ENCODE peak calls at places on chromosome 12, in four cellular contexts. One of them, this sample, is unnamed.

GRCh38 chr12:48996794-48997718 is 2.1 kb downstream of the DDN start:
- DNase-seq in cardiac muscle cell: peak; percentile 73
- DNase-seq in CD4-positive, CD25-positive, alpha-beta regulatory T cell: peak; percentile 52
- DNase-seq in small intestine: peak; percentile 76
- DNase-seq in this sample: peak; percentile 58

GRCh38 chr12:3251067-3251466 is 173.9 kb downstream of the TSPAN9 start:
- DNase-seq in cardiac muscle cell: no peak
- DNase-seq in CD4-positive, CD25-positive, alpha-beta regulatory T cell: no peak
- DNase-seq in small intestine: no peak
- DNase-seq in this sample: no peak

GRCh38 chr12:70165450-70165849 is 77.8 kb upstream of the CNOT2 start:
- DNase-seq in cardiac muscle cell: no peak
- DNase-seq in CD4-positive, CD25-positive, alpha-beta regulatory T cell: no peak
- DNase-seq in small intestine: no peak
- DNase-seq in this sample: no peak

GRCh38 chr12:108838194-108839010 is 19.0 kb downstream of the SSH1 start:
- DNase-seq in cardiac muscle cell: peak; percentile 100
- DNase-seq in CD4-positive, CD25-positive, alpha-beta regulatory T cell: peak; percentile 43
- DNase-seq in small intestine: peak; percentile 59
- DNase-seq in this sample: no peak

GRCh38 chr12:65420941-65421340 is 142.5 kb downstream of the MSRB3 start:
- DNase-seq in cardiac muscle cell: no peak
- DNase-seq in CD4-positive, CD25-positive, alpha-beta regulatory T cell: no peak
- DNase-seq in small intestine: no peak
- DNase-seq in this sample: no peak

GRCh38 chr12:69897744-69898143 is 72.7 kb downstream of the MYRFL start:
- DNase-seq in cardiac muscle cell: peak; percentile 83
- DNase-seq in CD4-positive, CD25-positive, alpha-beta regulatory T cell: no peak
- DNase-seq in small intestine: no peak
- DNase-seq in this sample: no peak

GRCh38 chr12:106682594-106683234 is 91.8 kb upstream of the RIC8B start:
- DNase-seq in cardiac muscle cell: peak; percentile 75
- DNase-seq in CD4-positive, CD25-positive, alpha-beta regulatory T cell: no peak
- DNase-seq in small intestine: peak; percentile 33
- DNase-seq in this sample: no peak

GRCh38 chr12:121013715-121014114 is 2.6 kb downstream of the C12orf43 start:
- DNase-seq in cardiac muscle cell: no peak
- DNase-seq in CD4-positive, CD25-positive, alpha-beta regulatory T cell: no peak
- DNase-seq in small intestine: no peak
- DNase-seq in this sample: no peak

GRCh38 chr12:111412007-111412829 is 6.5 kb downstream of the SH2B3 start:
- DNase-seq in cardiac muscle cell: peak; percentile 44
- DNase-seq in CD4-positive, CD25-positive, alpha-beta regulatory T cell: no peak
- DNase-seq in small intestine: no peak
- DNase-seq in this sample: peak; percentile 23

GRCh38 chr12:26803552-26803951 is 29.4 kb downstream of the ITPR2 start:
- DNase-seq in cardiac muscle cell: peak; percentile 48
- DNase-seq in CD4-positive, CD25-positive, alpha-beta regulatory T cell: no peak
- DNase-seq in small intestine: no peak
- DNase-seq in this sample: no peak

GRCh38 chr12:13097526-13097925 is 5.9 kb downstream of the GSG1 start:
- DNase-seq in cardiac muscle cell: no peak
- DNase-seq in CD4-positive, CD25-positive, alpha-beta regulatory T cell: no peak
- DNase-seq in small intestine: peak; percentile 57
- DNase-seq in this sample: no peak

GRCh38 chr12:67638694-67639093 is 9.9 kb upstream of the DYRK2 start:
- DNase-seq in cardiac muscle cell: no peak
- DNase-seq in CD4-positive, CD25-positive, alpha-beta regulatory T cell: no peak
- DNase-seq in small intestine: no peak
- DNase-seq in this sample: no peak

GRCh38 chr12:25906651-25907340 is 51.7 kb upstream of the RASSF8 start:
- DNase-seq in cardiac muscle cell: no peak
- DNase-seq in CD4-positive, CD25-positive, alpha-beta regulatory T cell: no peak
- DNase-seq in small intestine: no peak
- DNase-seq in this sample: no peak

GRCh38 chr12:89475203-89475990 is 49.2 kb downstream of the GALNT4 start:
- DNase-seq in cardiac muscle cell: no peak
- DNase-seq in CD4-positive, CD25-positive, alpha-beta regulatory T cell: no peak
- DNase-seq in small intestine: no peak
- DNase-seq in this sample: no peak

GRCh38 chr12:25056486-25057130 is 107.7 kb upstream of the BCAT1 start:
- DNase-seq in cardiac muscle cell: no peak
- DNase-seq in CD4-positive, CD25-positive, alpha-beta regulatory T cell: no peak
- DNase-seq in small intestine: no peak
- DNase-seq in this sample: no peak

GRCh38 chr12:56688846-56689113 is 696 bp upstream of the PTGES3 start:
- DNase-seq in cardiac muscle cell: no peak
- DNase-seq in CD4-positive, CD25-positive, alpha-beta regulatory T cell: no peak
- DNase-seq in small intestine: no peak
- DNase-seq in this sample: no peak

GRCh38 chr12:106681210-106681609 is 93.3 kb upstream of the RIC8B start:
- DNase-seq in cardiac muscle cell: no peak
- DNase-seq in CD4-positive, CD25-positive, alpha-beta regulatory T cell: no peak
- DNase-seq in small intestine: no peak
- DNase-seq in this sample: no peak

GRCh38 chr12:9634177-9634803 is 26.6 kb upstream of the KLRB1 start:
- DNase-seq in cardiac muscle cell: peak; percentile 66
- DNase-seq in CD4-positive, CD25-positive, alpha-beta regulatory T cell: peak; percentile 79
- DNase-seq in small intestine: peak; percentile 66
- DNase-seq in this sample: peak; percentile 3

GRCh38 chr12:25020621-25021243 is 71.8 kb upstream of the BCAT1 start:
- DNase-seq in cardiac muscle cell: no peak
- DNase-seq in CD4-positive, CD25-positive, alpha-beta regulatory T cell: no peak
- DNase-seq in small intestine: no peak
- DNase-seq in this sample: no peak

GRCh38 chr12:18250313-18250916 is 10.9 kb upstream of the PIK3C2G start:
- DNase-seq in cardiac muscle cell: peak; percentile 82
- DNase-seq in CD4-positive, CD25-positive, alpha-beta regulatory T cell: no peak
- DNase-seq in small intestine: peak; percentile 76
- DNase-seq in this sample: no peak

GRCh38 chr12:132178801-132179401 is 34.6 kb downstream of the NOC4L start:
- DNase-seq in cardiac muscle cell: no peak
- DNase-seq in CD4-positive, CD25-positive, alpha-beta regulatory T cell: peak; percentile 56
- DNase-seq in small intestine: no peak
- DNase-seq in this sample: no peak

GRCh38 chr12:1776139-1776975 is 44.0 kb upstream of the LRTM2 start:
- DNase-seq in cardiac muscle cell: peak; percentile 60
- DNase-seq in CD4-positive, CD25-positive, alpha-beta regulatory T cell: no peak
- DNase-seq in small intestine: no peak
- DNase-seq in this sample: no peak

DNA sequence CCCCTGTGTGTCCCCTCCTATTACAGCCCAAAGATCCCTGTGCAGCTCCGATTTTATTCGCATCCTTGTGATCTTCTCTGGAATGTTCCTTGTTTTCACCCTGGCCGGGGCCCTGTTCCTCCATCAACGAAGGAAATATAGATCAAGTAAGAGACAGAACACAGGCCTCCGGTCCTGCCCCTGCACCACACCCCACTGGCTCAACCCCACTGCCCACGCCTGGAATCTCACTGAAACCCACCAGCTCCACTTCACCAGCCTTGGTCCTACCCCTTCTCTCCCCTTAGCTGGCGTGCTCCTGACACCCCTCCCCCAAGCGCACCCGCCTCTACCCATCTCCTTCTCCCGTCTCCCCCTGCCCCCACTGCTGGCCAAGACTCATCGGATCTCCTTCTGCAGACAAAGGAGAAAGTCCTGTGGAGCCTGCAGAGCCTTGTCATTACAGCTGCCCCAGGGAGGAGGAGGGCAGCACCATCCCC is 934 bp upstream of the TAPBPL start:
- DNase-seq in cardiac muscle cell: no peak
- DNase-seq in CD4-positive, CD25-positive, alpha-beta regulatory T cell: no peak
- DNase-seq in small intestine: no peak
- DNase-seq in this sample: no peak
- H3K27ac ChIP-seq in cardiac muscle cell: peak overlapping the region; percentile 92
- H3K27ac ChIP-seq in CD4-positive, CD25-positive, alpha-beta regulatory T cell: peak overlapping the region; percentile 99
- H3K27ac ChIP-seq in small intestine: peak overlapping the region; percentile 92
- H3K27ac ChIP-seq in this sample: peak overlapping the region; percentile 91

GRCh38 chr12:75955251-75955650 is 76.3 kb downstream of the PHLDA1 start:
- DNase-seq in cardiac muscle cell: no peak
- DNase-seq in CD4-positive, CD25-positive, alpha-beta regulatory T cell: no peak
- DNase-seq in small intestine: no peak
- DNase-seq in this sample: no peak

GRCh38 chr12:75951399-75952228 is 80.0 kb downstream of the PHLDA1 start:
- DNase-seq in cardiac muscle cell: no peak
- DNase-seq in CD4-positive, CD25-positive, alpha-beta regulatory T cell: no peak
- DNase-seq in small intestine: peak; percentile 86
- DNase-seq in this sample: no peak

GRCh38 chr12:75954749-75955148 is 76.8 kb downstream of the PHLDA1 start:
- DNase-seq in cardiac muscle cell: no peak
- DNase-seq in CD4-positive, CD25-positive, alpha-beta regulatory T cell: no peak
- DNase-seq in small intestine: no peak
- DNase-seq in this sample: no peak

GRCh38 chr12:75954076-75954475 is 77.5 kb downstream of the PHLDA1 start:
- DNase-seq in cardiac muscle cell: peak; percentile 93
- DNase-seq in CD4-positive, CD25-positive, alpha-beta regulatory T cell: no peak
- DNase-seq in small intestine: peak; percentile 48
- DNase-seq in this sample: no peak

GRCh38 chr12:75953312-75953906 is 78.2 kb downstream of the PHLDA1 start:
- DNase-seq in cardiac muscle cell: peak; percentile 38
- DNase-seq in CD4-positive, CD25-positive, alpha-beta regulatory T cell: no peak
- DNase-seq in small intestine: no peak
- DNase-seq in this sample: no peak
- H3K27ac ChIP-seq in cardiac muscle cell: no peak overlapping the region
- H3K27ac ChIP-seq in CD4-positive, CD25-positive, alpha-beta regulatory T cell: no peak overlapping the region
- H3K27ac ChIP-seq in small intestine: peak overlapping the region; percentile 16
- H3K27ac ChIP-seq in this sample: no peak overlapping the region

DNA sequence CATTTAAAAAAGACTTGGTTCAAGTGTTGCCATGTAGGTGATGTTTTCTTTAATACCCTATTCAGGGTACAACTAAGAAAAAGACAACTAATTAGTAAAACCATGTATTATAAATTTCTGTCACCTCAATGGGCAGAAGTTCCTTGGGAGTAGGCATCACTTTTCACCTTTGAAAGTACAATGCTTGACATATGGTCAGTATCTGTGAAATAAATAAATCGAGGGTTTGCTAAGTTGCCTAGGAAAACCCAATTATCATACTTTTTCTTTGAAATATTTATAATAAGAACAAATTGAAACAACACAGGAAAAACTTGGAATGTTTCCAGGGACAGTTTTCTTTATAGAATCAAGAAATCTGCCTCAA is 13.8 kb downstream of the FGD6 start:
- DNase-seq in cardiac muscle cell: no peak
- DNase-seq in CD4-positive, CD25-positive, alpha-beta regulatory T cell: no peak
- DNase-seq in small intestine: no peak
- DNase-seq in this sample: no peak
- H3K27ac ChIP-seq in cardiac muscle cell: peak overlapping the region; percentile 76
- H3K27ac ChIP-seq in CD4-positive, CD25-positive, alpha-beta regulatory T cell: no peak overlapping the region
- H3K27ac ChIP-seq in small intestine: no peak overlapping the region
- H3K27ac ChIP-seq in this sample: peak overlapping the region; percentile 53

DNA sequence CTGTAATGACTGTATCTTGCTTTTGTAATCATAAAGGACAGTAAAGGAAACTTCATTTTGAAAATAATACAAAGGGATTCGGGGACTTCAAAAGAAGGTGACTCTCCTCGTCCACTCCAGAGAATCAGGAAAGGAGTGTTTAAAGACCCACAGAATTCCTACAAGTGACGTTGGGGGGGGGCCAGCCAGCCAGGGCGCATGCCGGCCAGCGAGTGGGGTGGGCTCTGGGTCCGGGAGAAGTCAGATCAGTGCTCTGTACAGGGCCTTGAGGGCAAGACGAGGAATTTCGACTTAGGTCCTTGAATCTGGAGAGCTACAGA is 1.0 kb upstream of the CD9 start:
- DNase-seq in cardiac muscle cell: no peak
- DNase-seq in CD4-positive, CD25-positive, alpha-beta regulatory T cell: no peak
- DNase-seq in small intestine: no peak
- DNase-seq in this sample: no peak
- H3K27ac ChIP-seq in cardiac muscle cell: no peak overlapping the region
- H3K27ac ChIP-seq in CD4-positive, CD25-positive, alpha-beta regulatory T cell: no peak overlapping the region
- H3K27ac ChIP-seq in small intestine: peak overlapping the region; percentile 35
- H3K27ac ChIP-seq in this sample: peak overlapping the region; percentile 90

GRCh38 chr12:100473716-100474150 is at the start of gene NR1H4:
- DNase-seq in cardiac muscle cell: peak; percentile 89
- DNase-seq in CD4-positive, CD25-positive, alpha-beta regulatory T cell: no peak
- DNase-seq in small intestine: peak; percentile 70
- DNase-seq in this sample: no peak
- H3K27ac ChIP-seq in cardiac muscle cell: no peak within 1 kb of the TSS
- H3K27ac ChIP-seq in CD4-positive, CD25-positive, alpha-beta regulatory T cell: no peak within 1 kb of the TSS
- H3K27ac ChIP-seq in small intestine: peak within 1 kb of the TSS; percentile 5
- H3K27ac ChIP-seq in this sample: no peak within 1 kb of the TSS

GRCh38 chr12:51589557-51590176 is 1.4 kb upstream of the SCN8A start:
- DNase-seq in cardiac muscle cell: no peak
- DNase-seq in CD4-positive, CD25-positive, alpha-beta regulatory T cell: no peak
- DNase-seq in small intestine: no peak
- DNase-seq in this sample: peak; percentile 82

GRCh38 chr12:51593539-51593938 is 2.5 kb downstream of the SCN8A start:
- DNase-seq in cardiac muscle cell: peak; percentile 77
- DNase-seq in CD4-positive, CD25-positive, alpha-beta regulatory T cell: peak; percentile 18
- DNase-seq in small intestine: peak; percentile 21
- DNase-seq in this sample: no peak

GRCh38 chr12:51590347-51591019 is 550 bp upstream of the SCN8A start:
- DNase-seq in cardiac muscle cell: peak; percentile 67
- DNase-seq in CD4-positive, CD25-positive, alpha-beta regulatory T cell: peak; percentile 64
- DNase-seq in small intestine: peak; percentile 46
- DNase-seq in this sample: peak; percentile 46

GRCh38 chr12:51591020-51591901 is at the start of gene SCN8A:
- DNase-seq in cardiac muscle cell: peak; percentile 34
- DNase-seq in CD4-positive, CD25-positive, alpha-beta regulatory T cell: peak; percentile 12
- DNase-seq in small intestine: no peak
- DNase-seq in this sample: peak; percentile 69

GRCh38 chr12:51592034-51592705 is 1.1 kb downstream of the SCN8A start:
- DNase-seq in cardiac muscle cell: no peak
- DNase-seq in CD4-positive, CD25-positive, alpha-beta regulatory T cell: no peak
- DNase-seq in small intestine: no peak
- DNase-seq in this sample: no peak
- H3K27ac ChIP-seq in cardiac muscle cell: no peak overlapping the region
- H3K27ac ChIP-seq in CD4-positive, CD25-positive, alpha-beta regulatory T cell: no peak overlapping the region
- H3K27ac ChIP-seq in small intestine: no peak overlapping the region
- H3K27ac ChIP-seq in this sample: no peak overlapping the region

GRCh38 chr12:7005288-7005687 is 13.0 kb downstream of the LPCAT3 start:
- DNase-seq in cardiac muscle cell: no peak
- DNase-seq in CD4-positive, CD25-positive, alpha-beta regulatory T cell: no peak
- DNase-seq in small intestine: no peak
- DNase-seq in this sample: no peak
- H3K27ac ChIP-seq in cardiac muscle cell: no peak overlapping the region
- H3K27ac ChIP-seq in CD4-positive, CD25-positive, alpha-beta regulatory T cell: no peak overlapping the region
- H3K27ac ChIP-seq in small intestine: no peak overlapping the region
- H3K27ac ChIP-seq in this sample: no peak overlapping the region